ENCODE peak calls at places on chromosomes 13 and 19, in nine cellular contexts. J is transverse colon, C is A549, S is lower leg skin, Z is thyroid gland, G is IMR-90, F is body of pancreas, P is esophagus squamous epithelium, A is ovary. N is an unnamed sample.

GRCh38 chr13:30377312-30377685 is 45.0 kb upstream of the UBE2L5 start:
- DNase-seq in J (no peak), C (no peak), S (no peak), Z (no peak), G (no peak), F (no peak), P (no peak), A (no peak), N (no peak)

GRCh38 chr13:46575321-46575721 is 22.4 kb downstream of the LRCH1 start:
- DNase-seq in J (no peak), C (no peak), S (no peak), Z (no peak), G (peak), F (no peak), P (no peak), A (no peak), N (no peak)

GRCh38 chr19:1266818-1267440 is 2.2 kb upstream of the CIRBP start:
- DNase-seq in J (peak), C (peak), S (no peak), Z (peak), G (no peak), F (peak), P (no peak), A (peak), N (no peak)

GRCh38 chr13:29934531-29935308 is 84.3 kb upstream of the UBL3 start:
- DNase-seq in J (no peak), C (no peak), S (no peak), Z (no peak), G (no peak), F (no peak), P (no peak), A (no peak), N (no peak)

GRCh38 chr19:17005000-17005399 is 21.6 kb downstream of the CPAMD8 start:
- DNase-seq in J (no peak), C (no peak), S (no peak), Z (no peak), G (no peak), F (no peak), P (no peak), A (no peak), N (no peak)

GRCh38 chr13:52837850-52838249 is 10.6 kb downstream of the PCDH8 start:
- DNase-seq in J (no peak), C (no peak), S (no peak), Z (no peak), G (no peak), F (no peak), P (no peak), A (no peak), N (no peak)

GRCh38 chr19:38045554-38046253 is 138.7 kb downstream of the SIPA1L3 start:
- DNase-seq in J (no peak), C (no peak), S (no peak), Z (no peak), G (no peak), F (no peak), P (no peak), A (no peak), N (no peak)

GRCh38 chr19:21317821-21318220 is 11.4 kb downstream of the ZNF708 start:
- DNase-seq in J (no peak), C (no peak), S (no peak), Z (no peak), G (no peak), F (no peak), P (no peak), A (no peak), N (no peak)

GRCh38 chr13:67223024-67223423 is 7.1 kb downstream of the PCDH9 start:
- DNase-seq in J (no peak), C (no peak), S (no peak), Z (no peak), G (peak), F (no peak), P (no peak), A (no peak), N (no peak)

GRCh38 chr13:50133277-50133953 is 118.2 kb downstream of the KCNRG start:
- DNase-seq in J (no peak), C (no peak), S (no peak), Z (no peak), G (no peak), F (no peak), P (no peak), A (no peak), N (no peak)

GRCh38 chr13:49996951-49997895 is at the start of gene TRIM13:
- DNase-seq in J (peak), C (peak), S (peak), Z (peak), G (peak), F (peak), P (peak), A (peak), N (peak)

GRCh38 chr19:38793671-38794070 is 4.7 kb downstream of the LGALS7B start:
- DNase-seq in J (no peak), C (no peak), S (no peak), Z (no peak), G (no peak), F (no peak), P (no peak), A (no peak), N (no peak)

GRCh38 chr13:103349664-103350063 is 283.4 kb upstream of the SLC10A2 start:
- DNase-seq in J (no peak), C (no peak), S (no peak), Z (no peak), G (no peak), F (no peak), P (no peak), A (no peak), N (no peak)

GRCh38 chr13:44932850-44933251 is 56.4 kb downstream of the NUFIP1 start:
- DNase-seq in J (no peak), C (peak), S (no peak), Z (no peak), G (peak), F (peak), P (no peak), A (no peak), N (no peak)

GRCh38 chr19:11445141-11445540 is 9.7 kb downstream of the PRKCSH start:
- DNase-seq in J (no peak), C (no peak), S (no peak), Z (no peak), G (no peak), F (no peak), P (no peak), A (no peak), N (no peak)

GRCh38 chr13:48216204-48216711 is 16.7 kb upstream of the ITM2B start:
- DNase-seq in J (no peak), C (no peak), S (no peak), Z (no peak), G (no peak), F (no peak), P (no peak), A (no peak), N (no peak)

GRCh38 chr19:45467456-45468158 is at the start of gene FOSB:
- DNase-seq in J (peak), C (peak), S (peak), Z (peak), G (peak), F (peak), P (peak), A (peak), N (no peak)
- TF ChIP-seq POLR2A in J (peak), C (peak), S (no peak), Z (peak), G (no peak), F (peak), P (peak), A (peak), N (peak)

DNA sequence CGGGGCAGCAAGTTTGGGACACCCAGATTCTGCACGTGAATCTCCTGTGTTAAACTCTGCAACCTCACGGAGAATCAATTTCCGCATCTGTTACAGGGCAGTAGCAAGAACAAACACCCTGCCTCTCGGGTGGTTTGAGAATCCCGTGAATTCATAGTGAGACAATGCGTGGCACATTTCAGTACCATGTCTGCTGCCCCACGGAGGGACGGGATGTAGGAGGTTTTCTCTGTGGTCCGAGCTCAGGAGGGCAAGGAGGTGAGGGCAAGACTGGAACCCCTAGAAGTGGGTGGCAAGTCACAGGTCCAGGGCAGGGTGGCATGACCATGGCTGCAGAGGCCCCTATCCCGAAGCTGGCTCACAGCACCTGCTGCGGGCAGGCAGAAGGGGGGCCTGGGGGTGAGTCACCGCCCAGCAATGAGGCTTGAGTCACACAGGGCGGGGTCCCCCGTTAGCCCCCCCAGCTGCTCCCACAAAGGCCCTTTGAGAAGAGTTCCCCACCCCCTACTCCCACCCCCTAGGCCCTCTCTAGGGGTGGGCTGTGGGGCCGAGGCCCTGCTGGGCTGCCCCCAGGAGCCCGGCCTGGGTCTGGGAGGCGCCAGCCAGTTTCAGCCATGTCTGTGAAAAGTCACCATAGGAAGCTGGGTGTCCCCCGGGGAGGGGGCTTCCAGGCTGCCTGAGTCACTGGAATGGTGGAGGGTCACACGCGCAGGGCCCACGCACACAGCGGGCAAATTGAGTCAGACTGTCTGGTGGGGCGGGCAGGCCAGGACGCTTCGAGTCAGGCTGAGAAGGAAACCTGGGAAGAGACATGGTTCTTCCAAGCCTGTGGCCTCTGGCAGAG is 25.8 kb upstream of the NANOS3 start:
- DNase-seq in J (peak), C (peak), S (peak), Z (peak), G (peak), F (peak), P (no peak), A (peak), N (peak)
- TF ChIP-seq POLR2A in J (peak), C (no peak), S (no peak), Z (no peak), G (peak), F (peak), P (no peak), A (no peak), N (peak)

DNA sequence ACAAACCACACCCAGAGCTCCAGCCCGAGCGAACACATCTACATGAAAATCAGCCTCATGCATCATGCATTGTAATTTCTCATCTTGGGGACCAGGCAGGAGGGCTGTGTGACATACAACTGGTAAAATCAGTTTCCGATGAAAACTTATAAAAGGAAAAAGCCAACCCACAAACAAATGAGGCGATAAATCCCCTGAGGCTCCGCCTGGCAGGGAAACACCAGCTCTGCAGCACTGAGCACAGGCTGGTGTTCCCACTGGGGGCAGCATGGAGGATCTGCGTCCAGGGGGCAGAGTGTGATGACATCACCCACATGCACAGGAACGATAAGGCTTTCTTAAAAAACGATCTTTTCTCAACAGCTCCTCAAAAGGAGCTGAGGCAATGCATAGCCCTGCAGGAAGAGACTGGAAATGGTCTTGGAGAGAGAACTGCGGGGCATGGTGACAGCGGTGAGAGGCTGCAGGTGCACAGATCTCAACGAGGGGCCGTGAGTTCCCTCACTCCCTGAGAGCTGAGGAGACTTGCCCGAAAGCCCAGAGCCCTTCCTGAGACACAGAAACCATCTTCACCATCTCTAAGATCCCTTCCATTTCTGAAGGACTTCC is 24.6 kb downstream of the SH3GL1 start:
- DNase-seq in J (peak), C (peak), S (no peak), Z (no peak), G (peak), F (peak), P (no peak), A (peak), N (peak)
- TF ChIP-seq POLR2A in J (no peak), C (no peak), S (no peak), Z (no peak), G (no peak), F (no peak), P (no peak), A (no peak), N (no peak)

GRCh38 chr19:10295305-10295846 is 5.6 kb downstream of the ICAM5 start:
- DNase-seq in J (peak), C (peak), S (no peak), Z (peak), G (no peak), F (no peak), P (no peak), A (no peak), N (no peak)
- TF ChIP-seq POLR2A in J (peak), C (no peak), S (no peak), Z (no peak), G (no peak), F (no peak), P (no peak), A (no peak), N (no peak)

GRCh38 chr13:21695536-21695935 is 24.7 kb downstream of the FGF9 start:
- DNase-seq in J (no peak), C (no peak), S (no peak), Z (no peak), G (no peak), F (no peak), P (no peak), A (no peak), N (no peak)
- TF ChIP-seq POLR2A in J (no peak), C (no peak), S (no peak), Z (no peak), G (no peak), F (no peak), P (no peak), A (no peak), N (no peak)

DNA sequence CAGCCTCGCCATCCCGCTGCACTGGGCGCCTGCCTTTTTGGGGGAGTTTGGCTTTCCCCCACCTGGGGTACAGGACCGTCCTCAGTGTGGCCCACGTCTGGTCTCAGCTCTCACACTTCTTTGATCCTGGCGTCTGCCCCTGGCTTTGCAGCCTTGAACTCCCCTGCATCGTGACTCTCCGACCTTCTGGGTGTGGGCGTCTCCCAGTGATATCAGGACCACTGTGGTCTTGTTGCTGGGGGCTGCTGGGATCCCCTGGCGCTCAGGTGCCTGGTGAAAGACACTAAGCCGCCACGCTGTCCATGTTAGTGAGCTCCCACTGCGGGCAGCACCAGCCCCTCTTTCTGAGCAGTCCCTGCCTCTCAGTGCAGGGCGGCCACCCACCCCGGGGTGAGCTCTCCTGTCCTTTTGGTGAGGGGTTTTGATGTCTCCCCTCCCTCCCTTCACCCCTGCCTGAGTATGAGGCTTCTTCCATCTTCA is 1.3 kb downstream of the CNOT3 start:
- DNase-seq in J (no peak), C (no peak), S (no peak), Z (no peak), G (no peak), F (no peak), P (no peak), A (no peak), N (no peak)
- TF ChIP-seq POLR2A in J (no peak), C (no peak), S (no peak), Z (no peak), G (no peak), F (no peak), P (no peak), A (no peak), N (no peak)

GRCh38 chr13:66071608-66072007 is 1158.5 kb downstream of the PCDH9 start:
- DNase-seq in J (no peak), C (no peak), S (no peak), Z (no peak), G (no peak), F (no peak), P (no peak), A (no peak), N (no peak)

GRCh38 chr13:66076417-66076816 is 1153.7 kb downstream of the PCDH9 start:
- DNase-seq in J (no peak), C (no peak), S (no peak), Z (no peak), G (peak), F (no peak), P (no peak), A (no peak), N (no peak)

GRCh38 chr13:66071018-66071417 is 1159.1 kb downstream of the PCDH9 start:
- DNase-seq in J (no peak), C (no peak), S (no peak), Z (no peak), G (no peak), F (no peak), P (no peak), A (no peak), N (no peak)

GRCh38 chr13:66077286-66077685 is 1152.8 kb downstream of the PCDH9 start:
- DNase-seq in J (no peak), C (no peak), S (no peak), Z (no peak), G (no peak), F (no peak), P (no peak), A (no peak), N (no peak)

DNA sequence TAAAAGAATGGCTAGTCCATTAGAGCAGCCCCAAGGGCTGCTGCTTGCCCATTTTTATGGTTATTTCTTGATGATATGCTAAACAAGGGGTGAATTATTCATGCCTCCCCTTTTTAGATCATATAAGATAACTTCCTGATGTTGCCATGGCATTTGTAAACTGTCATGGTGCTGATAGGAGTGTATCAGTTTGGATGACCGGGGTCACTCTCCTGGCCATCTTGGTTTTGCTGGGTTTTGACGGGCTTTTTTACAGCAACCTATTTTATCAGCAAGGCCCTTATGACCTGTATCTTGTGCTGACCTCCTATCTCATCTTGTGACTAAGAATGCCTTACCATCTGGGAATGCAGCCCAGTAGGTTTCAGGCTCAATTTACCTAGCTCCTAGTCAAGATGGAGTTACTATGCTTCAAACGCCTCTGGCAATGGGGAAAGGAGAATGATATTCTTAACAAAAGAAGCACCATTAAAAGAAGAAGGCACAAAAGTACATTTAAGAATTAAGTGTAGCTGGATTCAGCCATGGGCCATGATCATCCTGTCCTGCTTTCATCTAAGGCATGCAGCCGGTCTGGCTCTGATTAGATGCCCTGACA is 1156.0 kb downstream of the PCDH9 start:
- DNase-seq in J (no peak), C (no peak), S (no peak), Z (no peak), G (no peak), F (no peak), P (no peak), A (no peak), N (no peak)
- TF ChIP-seq POLR2A in J (no peak), C (no peak), S (no peak), Z (no peak), G (no peak), F (no peak), P (no peak), A (no peak), N (no peak)

DNA sequence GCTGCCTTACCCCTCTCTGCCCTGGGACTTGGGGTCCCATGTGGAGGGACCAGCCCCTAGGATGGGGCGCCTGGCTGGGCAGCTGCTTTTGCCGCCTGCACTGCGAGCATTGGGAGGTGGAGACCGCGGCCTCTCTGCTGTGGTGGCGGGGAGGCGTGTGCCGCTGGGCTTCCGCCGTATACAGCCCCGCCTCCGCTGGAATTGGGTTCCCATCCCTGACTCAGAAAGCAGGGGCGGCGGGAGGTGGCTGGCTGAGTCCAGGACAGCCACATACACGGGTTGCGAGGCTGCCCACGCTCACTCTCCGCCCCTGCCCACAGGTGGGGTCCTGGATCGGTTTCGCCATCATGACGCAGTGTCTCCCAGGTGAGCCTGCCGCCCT is 6.6 kb downstream of the NDUFB7 start:
- DNase-seq in J (no peak), C (no peak), S (no peak), Z (no peak), G (no peak), F (no peak), P (no peak), A (no peak), N (no peak)
- TF ChIP-seq POLR2A in J (no peak), C (no peak), S (no peak), Z (no peak), G (no peak), F (no peak), P (no peak), A (no peak), N (no peak)

DNA sequence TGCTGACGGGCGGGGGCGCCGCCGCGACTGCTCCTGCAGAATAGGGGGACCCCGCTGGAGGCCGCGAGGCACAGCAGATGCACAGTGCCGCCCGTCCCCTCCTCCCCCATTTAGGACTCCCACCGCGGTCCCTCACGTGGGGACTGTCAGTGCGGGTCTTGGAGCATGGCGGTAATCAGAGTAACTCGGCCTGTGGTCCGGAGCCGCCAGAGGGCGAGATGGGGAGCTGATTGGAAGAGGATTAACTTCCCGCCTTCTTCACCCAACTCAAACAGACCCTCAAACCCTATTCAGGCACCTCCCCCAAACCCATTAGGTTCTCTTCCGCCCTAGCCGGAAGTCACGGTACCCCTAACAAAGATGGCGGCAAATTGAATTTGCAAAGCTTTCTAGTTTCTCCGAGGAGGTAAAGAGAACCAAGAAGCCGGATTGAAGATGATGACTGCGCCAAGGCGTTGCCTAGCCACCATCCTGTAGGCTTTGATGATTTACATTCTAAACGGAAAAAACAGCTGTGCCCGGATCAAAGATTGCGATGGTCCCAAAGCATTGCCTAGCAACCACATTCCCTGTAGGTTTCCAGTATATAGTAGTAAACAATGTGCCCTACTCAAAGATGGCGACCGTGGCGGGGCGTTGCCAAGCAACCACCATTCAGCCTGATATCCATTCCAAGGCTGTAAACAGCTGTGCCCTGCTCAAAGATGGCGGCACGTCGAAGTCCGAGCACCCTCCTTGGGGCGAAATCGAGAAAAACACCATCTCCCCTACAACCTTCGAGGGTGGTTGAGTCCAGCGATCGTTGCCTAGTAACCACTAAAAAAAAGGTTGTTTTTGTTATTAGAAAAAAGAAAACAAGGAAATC is at the start of gene FUZ:
- DNase-seq in J (peak), C (peak), S (peak), Z (peak), G (peak), F (peak), P (peak), A (peak), N (peak)
- TF ChIP-seq POLR2A in J (peak), C (peak), S (no peak), Z (no peak), G (no peak), F (no peak), P (no peak), A (peak), N (no peak)

GRCh38 chr13:70338608-70339007 is 230.4 kb upstream of the KLHL1 start:
- DNase-seq in J (no peak), C (no peak), S (no peak), Z (no peak), G (no peak), F (no peak), P (no peak), A (no peak), N (no peak)
- TF ChIP-seq POLR2A in J (no peak), C (no peak), S (no peak), Z (no peak), G (no peak), F (no peak), P (no peak), A (no peak), N (no peak)